ENCODE peak calls at places on chromosomes 7 and 10, in eight cellular contexts. T is AG09309; J is cardiac muscle cell; C is CD4-positive, alpha-beta T cell; O is coronary artery; U is A549; M is chondrocyte; L is GM12865. F is an unnamed sample.

GRCh38 chr7:75596727-75597614 is 104.9 kb downstream of the SPDYE5 start:
- DNase-seq in T (no peak), J (no peak), C (no peak), O (no peak), U (peak), M (no peak), L (peak), F (no peak)

GRCh38 chr7:21542891-21543527 is at the start of gene DNAH11:
- DNase-seq in T (no peak), J (peak), C (no peak), O (peak), U (peak), M (no peak), L (no peak), F (no peak)

GRCh38 chr7:104135760-104136558 is 71.9 kb downstream of the ORC5 start:
- DNase-seq in T (no peak), J (no peak), C (no peak), O (no peak), U (no peak), M (no peak), L (no peak), F (no peak)

GRCh38 chr7:79523426-79523825 is 70.0 kb upstream of the MAGI2 start:
- DNase-seq in T (no peak), J (no peak), C (no peak), O (no peak), U (no peak), M (no peak), L (no peak), F (no peak)

GRCh38 chr7:47473499-47474210 is 108.3 kb downstream of the TNS3 start:
- DNase-seq in T (no peak), J (no peak), C (no peak), O (no peak), U (peak), M (no peak), L (peak), F (no peak)

GRCh38 chr10:88474884-88475844 is 108.0 kb downstream of the RNLS start:
- DNase-seq in T (no peak), J (no peak), C (no peak), O (no peak), U (no peak), M (no peak), L (no peak), F (no peak)

GRCh38 chr7:141585592-141586510 is 34.6 kb downstream of the AGK start:
- DNase-seq in T (peak), J (no peak), C (no peak), O (no peak), U (peak), M (no peak), L (peak), F (no peak)

GRCh38 chr7:141652691-141653090 is 49.3 kb downstream of the DENND11 start:
- DNase-seq in T (no peak), J (no peak), C (no peak), O (no peak), U (no peak), M (no peak), L (no peak), F (no peak)

GRCh38 chr7:75762350-75762917 is 9.6 kb downstream of the CCL26 start:
- DNase-seq in T (peak), J (peak), C (no peak), O (no peak), U (peak), M (no peak), L (peak), F (no peak)

GRCh38 chr7:148084138-148084537 is 506.4 kb upstream of the C7orf33 start:
- DNase-seq in T (peak), J (peak), C (no peak), O (no peak), U (peak), M (no peak), L (peak), F (no peak)

GRCh38 chr10:119178371-119179119 is at the start of gene PRDX3:
- DNase-seq in T (no peak), J (peak), C (peak), O (peak), U (peak), M (peak), L (peak), F (peak)

GRCh38 chr10:43110318-43111071 is 27.8 kb upstream of the CSGALNACT2 start:
- DNase-seq in T (peak), J (no peak), C (no peak), O (no peak), U (no peak), M (peak), L (peak), F (no peak)

GRCh38 chr10:114044251-114045070 is 795 bp downstream of the ADRB1 start:
- DNase-seq in T (no peak), J (no peak), C (no peak), O (no peak), U (peak), M (no peak), L (no peak), F (no peak)

GRCh38 chr10:130018253-130018652 is 54.2 kb upstream of the EBF3 start:
- DNase-seq in T (peak), J (no peak), C (no peak), O (peak), U (peak), M (no peak), L (no peak), F (no peak)
- TF ChIP-seq CTCF in T (no peak), J (no peak), C (no peak), O (no peak), U (no peak), M (no peak), L (no peak), F (no peak)

DNA sequence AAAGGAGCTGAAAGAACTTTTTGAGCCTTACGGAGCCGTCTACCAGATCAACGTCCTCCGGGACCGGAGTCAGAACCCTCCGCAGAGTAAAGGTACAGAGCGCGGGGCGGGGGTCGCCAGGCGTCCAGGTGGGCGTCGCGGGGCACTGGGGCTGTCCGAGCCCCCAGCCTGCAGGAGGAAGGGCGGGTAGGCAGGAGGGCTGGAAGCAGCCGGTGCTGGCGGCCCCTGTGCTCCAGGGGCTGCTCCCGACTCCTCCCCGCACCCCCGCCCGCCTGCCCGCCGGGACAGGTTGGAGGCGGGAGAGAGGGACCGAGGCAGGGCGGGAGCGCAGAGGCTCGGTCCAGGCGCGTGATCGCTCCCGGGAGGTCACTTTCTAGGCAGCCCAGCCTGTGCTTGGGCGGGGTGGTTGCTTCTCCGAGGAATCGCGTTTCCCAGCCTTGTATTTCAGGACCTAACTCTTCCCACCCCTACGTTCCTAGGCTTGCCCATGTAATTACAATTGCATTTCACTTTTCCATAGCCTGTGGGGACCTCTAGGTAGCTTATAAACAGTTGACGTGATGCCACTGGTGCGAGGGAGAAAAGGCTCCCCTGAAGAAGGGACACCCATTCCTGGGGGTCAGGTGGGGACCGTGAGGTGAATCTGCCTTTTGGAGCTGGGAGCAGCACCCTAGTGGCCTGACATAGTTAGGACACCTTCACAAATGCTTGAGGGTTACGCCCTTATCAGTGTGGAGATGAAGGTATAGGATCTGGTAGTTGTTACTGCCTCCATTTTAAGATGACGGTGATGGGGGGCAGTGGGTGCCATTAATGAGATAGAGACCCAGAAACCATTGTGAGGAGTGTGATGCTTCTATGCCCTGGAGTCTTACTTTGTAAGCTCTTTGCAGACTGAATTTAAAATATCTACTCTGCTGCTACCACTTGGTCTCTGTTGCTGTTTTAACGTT is 148.2 kb downstream of the CELF2 start:
- DNase-seq in T (no peak), J (peak), C (peak), O (no peak), U (no peak), M (no peak), L (peak), F (no peak)
- TF ChIP-seq CTCF in T (peak), J (peak), C (peak), O (no peak), U (no peak), M (peak), L (peak), F (no peak)

GRCh38 chr7:169165-169853 is 23.1 kb upstream of the FAM20C start:
- DNase-seq in T (no peak), J (no peak), C (no peak), O (no peak), U (no peak), M (no peak), L (no peak), F (no peak)
- TF ChIP-seq CTCF in T (no peak), J (no peak), C (no peak), O (no peak), U (no peak), M (no peak), L (no peak), F (no peak)

GRCh38 chr10:60496181-60496580 is 106.5 kb upstream of the ANK3 start:
- DNase-seq in T (no peak), J (no peak), C (no peak), O (no peak), U (no peak), M (no peak), L (no peak), F (no peak)

GRCh38 chr10:60497364-60497763 is 107.7 kb upstream of the ANK3 start:
- DNase-seq in T (no peak), J (no peak), C (no peak), O (no peak), U (no peak), M (no peak), L (no peak), F (no peak)

GRCh38 chr10:60491162-60491561 is 101.5 kb upstream of the ANK3 start:
- DNase-seq in T (no peak), J (no peak), C (no peak), O (no peak), U (no peak), M (no peak), L (no peak), F (no peak)

GRCh38 chr10:60494774-60495173 is 105.1 kb upstream of the ANK3 start:
- DNase-seq in T (no peak), J (no peak), C (no peak), O (no peak), U (no peak), M (no peak), L (no peak), F (no peak)

GRCh38 chr10:60495357-60495756 is 105.7 kb upstream of the ANK3 start:
- DNase-seq in T (no peak), J (no peak), C (no peak), O (no peak), U (no peak), M (no peak), L (no peak), F (no peak)
- TF ChIP-seq CTCF in T (no peak), J (peak), C (no peak), O (no peak), U (no peak), M (peak), L (no peak), F (no peak)